ENCODE peak calls at places on chromosomes 12 and 14, in six cellular contexts. P is sigmoid colon, X is stomach, S is uterus, I is IMR-90, A is A549. L is an unnamed sample.

GRCh38 chr12:29232086-29232485 is 83.0 kb downstream of the FAR2 start:
- DNase-seq in P (no peak), X (no peak), S (no peak), I (no peak), A (no peak), L (no peak)

GRCh38 chr12:113277511-113277910 is 56.2 kb downstream of the TPCN1 start:
- DNase-seq in P (peak; percentile 54), X (no peak), S (no peak), I (no peak), A (no peak), L (no peak)

GRCh38 chr12:75658826-75659823 is 147.7 kb upstream of the KRR1 start:
- DNase-seq in P (no peak), X (no peak), S (no peak), I (peak; percentile 86), A (peak; percentile 46), L (no peak)

GRCh38 chr14:73188501-73188903 is 48.8 kb upstream of the PAPLN start:
- DNase-seq in P (no peak), X (no peak), S (no peak), I (peak; percentile 84), A (peak; percentile 45), L (no peak)

GRCh38 chr12:12837025-12837872 is 24.1 kb downstream of the DDX47 start:
- DNase-seq in P (no peak), X (peak; percentile 36), S (peak; percentile 48), I (peak; percentile 84), A (peak; percentile 81), L (peak; percentile 35)

GRCh38 chr14:32826404-32827082 is 112.1 kb upstream of the NPAS3 start:
- DNase-seq in P (no peak), X (no peak), S (no peak), I (no peak), A (no peak), L (no peak)

GRCh38 chr12:107832441-107832840 is 57.9 kb downstream of the ASCL4 start:
- DNase-seq in P (no peak), X (no peak), S (no peak), I (no peak), A (no peak), L (no peak)

GRCh38 chr14:55789442-55789841 is 209.4 kb downstream of the KTN1 start:
- DNase-seq in P (no peak), X (no peak), S (no peak), I (peak; percentile 44), A (no peak), L (no peak)

GRCh38 chr14:30885840-30886740 is 11.7 kb downstream of the COCH start:
- DNase-seq in P (no peak), X (no peak), S (no peak), I (peak; percentile 46), A (no peak), L (no peak)

GRCh38 chr12:25935355-25936144 is 22.9 kb upstream of the RASSF8 start:
- DNase-seq in P (no peak), X (no peak), S (no peak), I (no peak), A (no peak), L (no peak)

GRCh38 chr12:58233886-58234285 is 292.5 kb downstream of the ATP23 start:
- DNase-seq in P (no peak), X (no peak), S (no peak), I (no peak), A (no peak), L (no peak)

GRCh38 chr14:92589213-92589852 is 75.8 kb downstream of the RIN3 start:
- DNase-seq in P (peak; percentile 56), X (no peak), S (no peak), I (peak; percentile 52), A (peak; percentile 42), L (no peak)

GRCh38 chr12:76108356-76108755 is 23.9 kb upstream of the NAP1L1 start:
- DNase-seq in P (no peak), X (no peak), S (no peak), I (no peak), A (no peak), L (no peak)

GRCh38 chr12:62862259-62862881 is 72.6 kb downstream of the PPM1H start:
- DNase-seq in P (no peak), X (no peak), S (no peak), I (peak; percentile 57), A (no peak), L (no peak)

GRCh38 chr14:64758025-64758521 is 53.8 kb downstream of the PLEKHG3 start:
- DNase-seq in P (no peak), X (no peak), S (peak; percentile 58), I (peak; percentile 66), A (peak; percentile 45), L (no peak)

GRCh38 chr12:30357712-30358111 is 338.0 kb downstream of the IPO8 start:
- DNase-seq in P (no peak), X (no peak), S (no peak), I (no peak), A (no peak), L (no peak)

GRCh38 chr12:115323223-115323905 is 639.4 kb upstream of the TBX3 start:
- DNase-seq in P (no peak), X (no peak), S (no peak), I (peak; percentile 86), A (no peak), L (no peak)

GRCh38 chr14:75418779-75419768 is 8.7 kb upstream of the JDP2 start:
- DNase-seq in P (no peak), X (peak; percentile 63), S (no peak), I (no peak), A (peak; percentile 46), L (no peak)

GRCh38 chr12:48901278-48901677 is 24.0 kb downstream of the FKBP11 start:
- DNase-seq in P (no peak), X (no peak), S (no peak), I (peak; percentile 52), A (no peak), L (no peak)

GRCh38 chr12:11888029-11888428 is 182.7 kb upstream of the BCL2L14 start:
- DNase-seq in P (no peak), X (no peak), S (no peak), I (no peak), A (no peak), L (no peak)

GRCh38 chr14:55281316-55281839 is 10.2 kb downstream of the FBXO34 start:
- DNase-seq in P (no peak), X (no peak), S (no peak), I (no peak), A (no peak), L (no peak)

GRCh38 chr12:130418261-130418660 is 80.6 kb downstream of the PIWIL1 start:
- DNase-seq in P (no peak), X (no peak), S (no peak), I (no peak), A (no peak), L (no peak)

GRCh38 chr14:87805315-87805723 is 187.7 kb downstream of the GALC start:
- DNase-seq in P (no peak), X (peak; percentile 29), S (no peak), I (no peak), A (peak; percentile 33), L (no peak)

GRCh38 chr12:68020049-68020448 is 30.8 kb downstream of the IFNG-AS1 start:
- DNase-seq in P (no peak), X (no peak), S (no peak), I (no peak), A (no peak), L (no peak)

GRCh38 chr14:68891851-68892660 is 87.0 kb downstream of the ACTN1 start:
- DNase-seq in P (peak; percentile 67), X (no peak), S (peak; percentile 13), I (peak; percentile 80), A (no peak), L (no peak)

GRCh38 chr14:23378612-23379220 is 1.9 kb downstream of the CMTM5 start:
- DNase-seq in P (no peak), X (no peak), S (no peak), I (no peak), A (no peak), L (no peak)

GRCh38 chr14:62792578-62792977 is 252.7 kb downstream of the KCNH5 start:
- DNase-seq in P (no peak), X (no peak), S (no peak), I (no peak), A (no peak), L (no peak)

GRCh38 chr12:54298904-54299303 is 1.9 kb downstream of the NFE2 start:
- DNase-seq in P (no peak), X (no peak), S (no peak), I (no peak), A (no peak), L (peak; percentile 18)

GRCh38 chr14:38171197-38171596 is 36.5 kb upstream of the SSTR1 start:
- DNase-seq in P (no peak), X (no peak), S (no peak), I (peak; percentile 33), A (no peak), L (no peak)

DNA sequence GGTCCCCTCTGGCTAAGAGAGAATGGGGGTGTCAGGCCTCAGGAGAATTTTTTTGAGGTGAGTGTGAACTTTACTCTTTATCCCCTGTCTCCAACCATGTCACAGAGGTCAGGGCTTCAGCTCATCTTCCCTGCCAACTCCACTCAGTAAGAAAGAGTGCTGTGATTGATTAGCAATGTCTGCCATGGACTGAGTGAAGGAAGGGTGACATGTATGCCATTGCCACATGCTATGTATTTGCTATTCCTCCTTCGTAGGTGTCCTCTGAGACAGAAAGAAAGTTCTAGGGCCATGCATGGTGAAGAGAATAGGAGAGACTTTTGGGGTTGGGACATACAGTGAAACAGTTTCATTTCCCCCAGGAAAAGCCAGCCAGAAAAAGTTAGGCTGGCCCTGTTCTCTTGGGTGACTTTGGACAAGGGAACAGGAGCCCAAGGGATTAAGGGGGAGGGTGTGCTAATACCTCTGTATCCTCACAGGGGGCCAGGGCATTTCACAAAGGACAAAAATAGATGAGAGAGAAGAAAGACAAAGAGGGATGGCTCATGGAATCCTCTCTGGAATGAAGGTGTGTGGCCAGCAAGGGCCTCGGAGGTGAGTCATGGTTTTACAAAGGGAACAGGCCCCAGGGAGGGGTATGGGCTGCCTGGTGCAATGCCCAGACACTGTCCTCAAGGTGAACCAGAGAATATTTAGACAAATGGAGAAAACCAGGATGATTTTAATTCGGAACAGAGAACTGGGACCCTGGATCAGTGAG is 13.9 kb upstream of the MYL2 start:
- DNase-seq in P (no peak), X (no peak), S (no peak), I (no peak), A (peak; percentile 77), L (no peak)
- H3K4me3 ChIP-seq in P (no peak overlapping the region), X (no peak overlapping the region), S (no peak overlapping the region), I (no peak overlapping the region), A (no peak overlapping the region), L (no peak overlapping the region)

GRCh38 chr14:60003991-60004390 is 84.0 kb downstream of the LRRC9 start:
- DNase-seq in P (no peak), X (no peak), S (no peak), I (no peak), A (no peak), L (no peak)
- TF ChIP-seq POLR2A in P (no peak), X (no peak), S (no peak), I (no peak), A (no peak), L (no peak)

GRCh38 chr12:3533703-3534386 is 42.8 kb downstream of the PRMT8 start:
- DNase-seq in P (peak; percentile 75), X (peak; percentile 38), S (no peak), I (no peak), A (no peak), L (peak; percentile 60)
- TF ChIP-seq CTCF in P (no peak), X (no peak), S (no peak), I (no peak), A (no peak), L (no peak)

GRCh38 chr12:124408822-124409517 is 114.1 kb downstream of the RFLNA start:
- DNase-seq in P (peak; percentile 76), X (peak; percentile 49), S (no peak), I (no peak), A (no peak), L (no peak)
- H3K4me3 ChIP-seq in P (no peak overlapping the region), X (no peak overlapping the region), S (no peak overlapping the region), I (no peak overlapping the region), A (no peak overlapping the region), L (no peak overlapping the region)

L was measured in lower leg skin.